ENCODE peak calls at places on chromosomes 2 and 18, in nine cellular contexts. N is HL-60, R is sigmoid colon, Y is GM23338, L is HepG2, G is HCT116, E is upper lobe of left lung, Z is esophagus muscularis mucosa, W is breast epithelium. P is an unnamed sample.

GRCh38 chr2:240997856-240998705 is at the start of gene SNED1:
- DNase-seq in W (peak; percentile 87), R (peak; percentile 93), Z (peak; percentile 96), E (peak; percentile 91), L (peak; percentile 65), Y (peak; percentile 93), N (no peak), G (peak; percentile 45), P (peak; percentile 92)

GRCh38 chr18:26813043-26813442 is 52.5 kb downstream of the AQP4 start:
- DNase-seq in G (peak; percentile 44), L (peak; percentile 56), W (no peak), Y (peak; percentile 80), N (no peak), E (peak; percentile 40), Z (no peak), R (no peak), P (peak; percentile 42)

GRCh38 chr2:37877457-37878315 is 47.4 kb upstream of the RMDN2 start:
- DNase-seq in W (no peak), E (no peak), L (peak; percentile 62), N (peak; percentile 26), R (no peak), Y (peak; percentile 81), G (peak; percentile 35), Z (no peak), P (peak; percentile 43)

GRCh38 chr2:44949329-44950151 is 8.0 kb downstream of the SIX3 start:
- DNase-seq in W (no peak), Y (peak; percentile 88), R (no peak), G (no peak), E (no peak), L (no peak), N (no peak), Z (no peak), P (no peak)

GRCh38 chr18:9643549-9643948 is 29.2 kb upstream of the PPP4R1 start:
- DNase-seq in Y (peak; percentile 96), R (no peak), E (peak; percentile 66), N (no peak), Z (no peak), W (no peak), G (peak; percentile 85), L (peak; percentile 75), P (peak; percentile 27)

GRCh38 chr2:128374711-128375413 is 56.2 kb upstream of the HS6ST1 start:
- DNase-seq in E (peak; percentile 22), R (no peak), W (peak; percentile 47), N (no peak), G (no peak), Z (no peak), L (no peak), Y (no peak), P (peak; percentile 45)

GRCh38 chr2:230330725-230331124 is 3.7 kb downstream of the SP140L start:
- DNase-seq in W (no peak), Z (no peak), G (no peak), N (no peak), E (no peak), R (no peak), Y (no peak), L (no peak), P (no peak)

GRCh38 chr2:121790276-121790956 is 35.0 kb downstream of the TSN start:
- DNase-seq in E (no peak), Z (no peak), W (no peak), L (peak; percentile 61), Y (peak; percentile 43), N (no peak), G (peak; percentile 64), R (no peak), P (no peak)

GRCh38 chr2:29691386-29691950 is 229.9 kb downstream of the ALK start:
- DNase-seq in Z (no peak), E (no peak), W (no peak), G (no peak), Y (no peak), N (no peak), L (no peak), R (no peak), P (no peak)

GRCh38 chr2:196316050-196316430 is 144.7 kb upstream of the STK17B start:
- DNase-seq in G (no peak), Z (no peak), W (no peak), E (no peak), N (no peak), Y (no peak), R (no peak), L (no peak), P (no peak)

GRCh38 chr2:63053889-63054725 is 3.5 kb downstream of the OTX1 start:
- DNase-seq in Z (no peak), G (no peak), R (peak; percentile 57), W (no peak), E (no peak), N (no peak), L (no peak), Y (peak; percentile 94), P (peak; percentile 3)
- H3K4me3 ChIP-seq in Z (peak overlapping the region; percentile 37), G (no peak overlapping the region), R (peak overlapping the region; percentile 16), W (peak overlapping the region; percentile 51), E (peak overlapping the region; percentile 11), N (no peak overlapping the region), L (no peak overlapping the region), Y (peak overlapping the region; percentile 89), P (no peak overlapping the region)

DNA sequence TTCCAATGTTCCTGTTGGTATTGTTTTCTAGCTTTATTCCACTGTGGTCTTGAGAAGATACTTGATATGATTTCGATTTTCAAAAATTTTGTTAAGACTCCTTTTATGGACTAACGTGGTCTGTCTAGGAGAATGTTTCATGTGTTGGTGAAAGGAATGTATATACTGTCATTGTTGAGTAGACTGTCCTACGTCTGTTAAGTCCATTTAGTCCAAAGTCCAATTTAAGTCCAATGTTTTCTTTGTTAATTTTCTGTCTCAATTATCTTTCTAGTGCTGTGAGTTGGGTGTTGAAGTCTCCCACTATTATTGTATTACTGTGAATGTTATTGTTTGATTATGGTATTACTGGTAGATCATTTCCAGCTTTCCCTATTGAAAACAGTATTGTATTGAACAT is 55.8 kb upstream of the TTC27 start:
- DNase-seq in R (no peak), L (peak; percentile 52), N (no peak), W (no peak), Y (no peak), E (no peak), Z (no peak), G (no peak), P (no peak)
- TF ChIP-seq POLR2AphosphoS5 in R (no peak), L (no peak), N (no peak), W (no peak), Y (no peak), E (no peak), Z (no peak), G (no peak), P (no peak)

GRCh38 chr2:218257390-218257981 is 3.3 kb upstream of the GPBAR1 start:
- DNase-seq in L (no peak), N (peak; percentile 71), Z (no peak), E (peak; percentile 46), R (peak; percentile 56), G (peak; percentile 35), W (peak; percentile 7), Y (peak; percentile 91), P (no peak)
- H3K4me3 ChIP-seq in L (no peak overlapping the region), N (no peak overlapping the region), Z (no peak overlapping the region), E (no peak overlapping the region), R (no peak overlapping the region), G (no peak overlapping the region), W (no peak overlapping the region), Y (no peak overlapping the region), P (no peak overlapping the region)

GRCh38 chr2:20452551-20452950 is 5.7 kb downstream of the RHOB start:
- DNase-seq in G (no peak), R (peak; percentile 82), N (no peak), Y (peak; percentile 29), E (peak; percentile 21), Z (no peak), L (peak; percentile 65), W (no peak), P (no peak)
- TF ChIP-seq POLR2AphosphoS5 in G (no peak), R (peak; percentile 72), N (no peak), Y (no peak), E (no peak), Z (peak; percentile 64), L (no peak), W (peak; percentile 51), P (peak; percentile 65)

GRCh38 chr18:3456686-3457069 is 6.7 kb downstream of the TGIF1 start:
- DNase-seq in W (no peak), Z (no peak), G (no peak), L (peak; percentile 89), R (no peak), E (no peak), Y (no peak), N (no peak), P (no peak)

GRCh38 chr18:3454365-3455089 is 4.6 kb downstream of the TGIF1 start:
- DNase-seq in W (no peak), Y (peak; percentile 84), Z (peak; percentile 82), E (no peak), R (no peak), G (no peak), N (no peak), L (peak; percentile 66), P (peak; percentile 47)

GRCh38 chr18:3453540-3454364 is 3.8 kb downstream of the TGIF1 start:
- DNase-seq in Z (no peak), R (peak; percentile 90), L (peak; percentile 96), E (peak; percentile 60), W (peak; percentile 63), N (no peak), G (no peak), Y (peak; percentile 59), P (peak; percentile 76)

GRCh38 chr18:3455938-3456685 is 6.1 kb downstream of the TGIF1 start:
- DNase-seq in Z (peak; percentile 60), G (no peak), R (no peak), E (no peak), W (no peak), N (no peak), L (peak; percentile 73), Y (peak; percentile 57), P (no peak)

GRCh38 chr18:3455090-3455640 is 5.2 kb downstream of the TGIF1 start:
- DNase-seq in N (no peak), Z (no peak), Y (peak; percentile 64), R (no peak), G (no peak), L (no peak), E (no peak), W (no peak), P (no peak)
- H3K4me3 ChIP-seq in N (no peak overlapping the region), Z (peak overlapping the region; percentile 96), Y (peak overlapping the region; percentile 83), R (peak overlapping the region; percentile 74), G (no peak overlapping the region), L (peak overlapping the region; percentile 93), E (no peak overlapping the region), W (peak overlapping the region; percentile 97), P (peak overlapping the region; percentile 91)

GRCh38 chr2:20424300-20425290 is 22.3 kb upstream of the RHOB start:
- DNase-seq in Z (no peak), G (no peak), E (peak; percentile 79), Y (peak; percentile 5), W (no peak), L (no peak), R (peak; percentile 76), N (peak; percentile 47), P (no peak)
- TF ChIP-seq POLR2AphosphoS5 in Z (peak; percentile 49), G (no peak), E (peak; percentile 80), Y (no peak), W (no peak), L (no peak), R (peak; percentile 19), N (no peak), P (no peak)

GRCh38 chr2:46540496-46541342 is 61.4 kb downstream of the TMEM247 start:
- DNase-seq in E (no peak), L (peak; percentile 42), Y (no peak), N (no peak), W (no peak), G (no peak), Z (peak; percentile 85), R (no peak), P (no peak)
- H3K4me3 ChIP-seq in E (no peak overlapping the region), L (no peak overlapping the region), Y (peak overlapping the region; percentile 90), N (no peak overlapping the region), W (peak overlapping the region; percentile 94), G (peak overlapping the region; percentile 64), Z (no peak overlapping the region), R (no peak overlapping the region), P (no peak overlapping the region)